ENCODE peak calls at places on chromosomes 3 and 15, in seven cellular contexts. Z is osteoblast, H is fibroblast of lung, E is OCI-LY7, I is RWPE1, B is body of pancreas, A is endothelial cell of umbilical vein. M is an unnamed sample.

GRCh38 chr3:169658311-169658931 is 5.1 kb downstream of the MECOM start:
- DNase-seq in B (peak), H (peak), E (no peak), Z (peak), I (no peak), A (peak), M (no peak)

GRCh38 chr15:66555685-66556084 is 10.1 kb downstream of the LCTL start:
- DNase-seq in Z (no peak), E (no peak), H (no peak), A (no peak), I (no peak), B (no peak), M (no peak)

GRCh38 chr3:15051531-15051930 is 13.6 kb downstream of the MRPS25 start:
- DNase-seq in Z (peak), B (peak), E (peak), H (peak), I (peak), A (peak), M (no peak)

GRCh38 chr15:64740361-64741170 is 34.8 kb downstream of the RBPMS2 start:
- DNase-seq in E (peak), A (no peak), H (peak), Z (peak), B (no peak), I (peak), M (no peak)

GRCh38 chr3:128335621-128336296 is 130.9 kb downstream of the DNAJB8 start:
- DNase-seq in Z (peak), B (peak), A (no peak), H (no peak), I (peak), E (no peak), M (no peak)

GRCh38 chr15:52683585-52683984 is 4.4 kb upstream of the ATOSA start:
- DNase-seq in Z (no peak), E (peak), I (no peak), H (no peak), B (no peak), A (no peak), M (no peak)

GRCh38 chr3:130901463-130902204 is 7.8 kb downstream of the ATP2C1 start:
- DNase-seq in I (no peak), H (no peak), E (no peak), B (no peak), A (no peak), Z (no peak), M (no peak)

GRCh38 chr3:113746955-113747718 is at the start of gene ATP6V1A:
- DNase-seq in H (no peak), B (peak), Z (peak), A (peak), E (peak), I (peak), M (peak)

GRCh38 chr3:189652042-189652441 is 20.9 kb downstream of the TP63 start:
- DNase-seq in B (no peak), E (peak), H (peak), I (no peak), Z (peak), A (peak), M (no peak)

GRCh38 chr15:80736571-80736970 is 41.5 kb downstream of the ABHD17C start:
- DNase-seq in I (no peak), E (no peak), H (peak), B (no peak), Z (no peak), A (peak), M (no peak)

GRCh38 chr15:89654847-89655805 is at the start of gene KIF7:
- DNase-seq in Z (peak), H (peak), A (peak), B (no peak), I (peak), E (no peak), M (no peak)

GRCh38 chr15:90004671-90005070 is 3.5 kb downstream of the ZNF710 start:
- DNase-seq in B (no peak), A (peak), H (peak), E (no peak), I (peak), Z (peak), M (no peak)

GRCh38 chr3:43951813-43952212 is 261.1 kb downstream of the ABHD5 start:
- DNase-seq in B (no peak), Z (no peak), I (no peak), E (no peak), H (no peak), A (no peak), M (no peak)

GRCh38 chr3:43950775-43951174 is 260.0 kb downstream of the ABHD5 start:
- DNase-seq in H (no peak), B (no peak), A (no peak), Z (no peak), I (no peak), E (peak), M (no peak)

GRCh38 chr3:43953375-43953774 is 262.6 kb downstream of the ABHD5 start:
- DNase-seq in Z (no peak), H (no peak), B (no peak), A (no peak), I (no peak), E (no peak), M (no peak)

GRCh38 chr3:43954321-43954720 is 263.6 kb downstream of the ABHD5 start:
- DNase-seq in E (no peak), B (no peak), Z (no peak), I (no peak), A (no peak), H (no peak), M (no peak)

GRCh38 chr3:43953814-43954241 is 263.1 kb downstream of the ABHD5 start:
- DNase-seq in B (no peak), H (peak), E (no peak), I (no peak), A (no peak), Z (peak), M (no peak)
- H3K27ac ChIP-seq in B (no peak), H (no peak), E (no peak), I (no peak), A (no peak), Z (no peak), M (no peak)

GRCh38 chr3:100044369-100044768 is 69.9 kb downstream of the FILIP1L start:
- DNase-seq in Z (no peak), E (peak), B (no peak), A (no peak), H (no peak), I (no peak), M (no peak)
- H3K27ac ChIP-seq in Z (no peak), E (no peak), B (no peak), A (no peak), H (no peak), I (no peak), M (no peak)

GRCh38 chr3:160370987-160371857 is 27.8 kb downstream of the IFT80 start:
- DNase-seq in Z (no peak), E (no peak), I (no peak), H (no peak), B (no peak), A (no peak), M (no peak)

GRCh38 chr3:160372780-160373179 is 26.2 kb downstream of the IFT80 start:
- DNase-seq in H (peak), I (no peak), Z (no peak), A (no peak), E (no peak), B (no peak), M (no peak)

GRCh38 chr3:160365872-160366522 is 33.0 kb downstream of the IFT80 start:
- DNase-seq in E (no peak), Z (no peak), H (no peak), A (no peak), B (no peak), I (no peak), M (no peak)

GRCh38 chr3:160368804-160369203 is 30.2 kb downstream of the IFT80 start:
- DNase-seq in A (no peak), I (no peak), E (peak), Z (no peak), H (no peak), B (no peak), M (no peak)

DNA sequence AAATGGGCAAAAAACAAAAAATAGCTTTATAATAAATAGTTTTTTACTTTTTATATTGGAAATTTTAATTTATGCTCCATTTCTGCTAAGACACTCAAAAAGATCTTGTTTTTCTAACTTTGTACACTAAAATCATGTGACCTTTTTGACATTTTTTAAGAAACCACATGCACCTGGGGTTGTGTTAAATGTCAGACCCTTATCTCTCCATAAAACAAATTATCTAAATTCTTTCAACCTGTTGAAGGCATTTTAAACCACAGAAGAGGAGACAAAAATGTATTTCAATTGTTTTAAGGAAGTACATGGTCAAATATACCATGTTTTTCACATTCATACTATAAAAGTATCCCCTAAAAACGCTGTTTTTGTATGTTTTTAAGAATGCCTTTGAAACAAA is 29.2 kb downstream of the IFT80 start:
- DNase-seq in B (no peak), I (no peak), A (no peak), E (no peak), H (no peak), Z (no peak), M (no peak)
- H3K27ac ChIP-seq in B (no peak), I (no peak), A (no peak), E (no peak), H (no peak), Z (no peak), M (no peak)

DNA sequence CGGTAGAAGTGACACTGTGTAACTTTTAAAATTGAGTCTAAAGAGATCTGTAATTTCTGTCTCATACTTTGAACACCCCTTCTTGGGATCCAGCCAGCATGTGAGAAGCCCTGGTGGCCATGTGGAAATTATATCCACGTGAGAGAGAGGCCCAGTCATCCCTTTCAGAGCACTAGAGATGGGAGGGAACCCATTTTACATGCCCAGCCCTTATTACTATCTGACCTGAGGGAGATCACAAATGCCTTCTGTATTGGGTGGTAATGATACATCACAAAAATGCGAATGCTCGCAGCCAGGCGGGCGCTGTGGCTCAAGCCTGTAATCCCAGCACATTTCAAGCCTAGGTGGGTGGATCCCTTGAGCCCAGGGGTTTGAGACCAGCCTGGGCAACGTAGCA is 27.3 kb upstream of the TRAK1 start:
- DNase-seq in B (no peak), I (peak), E (no peak), Z (peak), A (no peak), H (peak), M (no peak)
- H3K27ac ChIP-seq in B (no peak), I (peak), E (no peak), Z (peak), A (peak), H (peak), M (no peak)

DNA sequence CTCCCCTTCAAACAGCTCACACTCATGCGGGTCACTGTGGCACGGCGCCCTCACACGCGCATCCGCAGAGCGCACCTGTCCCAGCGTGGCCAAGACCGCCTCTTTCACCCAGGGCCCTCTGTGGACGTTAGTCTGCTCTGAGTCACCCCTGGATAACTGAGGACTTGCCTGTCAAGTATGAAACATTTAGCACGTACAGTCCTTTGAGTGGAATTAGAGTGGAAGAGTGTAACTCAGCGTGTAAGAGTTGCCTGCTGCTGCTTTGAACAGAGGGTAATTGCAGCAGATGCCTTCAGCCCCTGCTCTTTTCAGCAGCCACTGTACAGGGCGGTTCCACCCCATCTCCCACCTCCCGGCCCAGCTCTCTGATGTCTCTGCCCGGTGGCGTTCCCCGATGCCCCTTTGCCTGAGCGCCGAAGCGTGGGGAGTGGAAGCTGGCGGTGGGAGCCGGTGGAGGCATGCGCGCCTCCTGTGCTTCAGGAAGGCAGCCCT is 23.0 kb downstream of the CPN2 start:
- DNase-seq in I (peak), B (no peak), H (peak), E (no peak), A (no peak), Z (peak), M (no peak)
- H3K27ac ChIP-seq in I (peak), B (no peak), H (no peak), E (no peak), A (no peak), Z (no peak), M (no peak)

GRCh38 chr3:72719137-72719536 is 129.1 kb downstream of the SHQ1 start:
- DNase-seq in Z (no peak), A (no peak), E (no peak), H (no peak), I (no peak), B (no peak), M (no peak)

GRCh38 chr3:72725229-72725628 is 123.0 kb downstream of the SHQ1 start:
- DNase-seq in E (no peak), I (no peak), H (no peak), B (no peak), A (no peak), Z (no peak), M (no peak)

GRCh38 chr3:72721696-72722381 is 126.4 kb downstream of the SHQ1 start:
- DNase-seq in I (no peak), H (no peak), B (no peak), E (no peak), Z (no peak), A (no peak), M (no peak)

GRCh38 chr3:72724070-72724469 is 124.2 kb downstream of the SHQ1 start:
- DNase-seq in H (no peak), A (no peak), Z (no peak), E (no peak), B (no peak), I (peak), M (no peak)

DNA sequence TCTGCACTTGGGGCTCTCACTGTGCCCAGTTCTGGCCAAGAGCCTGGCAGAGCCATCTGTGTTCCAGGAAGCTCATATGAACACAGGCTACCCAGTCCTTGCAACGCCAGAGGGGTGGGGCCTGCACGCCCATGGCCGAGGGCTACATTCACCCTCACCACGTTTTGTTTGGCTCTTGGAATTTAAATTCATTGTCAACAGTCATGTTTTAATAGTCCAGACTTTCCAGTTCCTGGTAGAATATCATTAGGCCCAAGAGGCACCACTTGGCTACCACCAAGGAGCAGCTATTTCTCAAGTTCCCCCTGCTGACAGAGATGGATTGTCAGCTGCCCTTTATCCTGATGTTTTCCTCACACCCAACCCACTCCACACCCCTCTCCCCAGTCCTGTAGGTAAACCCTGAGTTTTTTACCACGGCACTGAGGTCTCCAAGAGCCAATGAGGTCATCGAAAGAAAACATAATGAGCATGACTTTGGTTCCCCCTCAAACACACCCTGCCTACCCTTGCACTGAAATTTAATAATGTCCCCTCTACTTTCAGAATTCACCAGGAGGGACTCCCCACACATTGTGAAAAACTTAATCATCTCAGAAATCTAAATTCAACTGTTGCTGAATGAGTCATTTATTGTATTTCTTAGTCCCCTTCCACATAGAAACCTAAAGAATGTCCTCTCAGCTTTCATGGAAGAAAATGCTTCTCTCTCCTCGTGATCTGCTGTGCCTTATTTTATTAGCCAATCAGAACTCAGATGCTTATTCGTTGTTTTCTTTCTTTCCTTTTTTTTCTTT is 125.1 kb downstream of the SHQ1 start:
- DNase-seq in H (peak), Z (peak), I (peak), E (no peak), B (no peak), A (peak), M (no peak)
- H3K27ac ChIP-seq in H (no peak), Z (peak), I (peak), E (no peak), B (no peak), A (no peak), M (peak)

M was measured in caudate nucleus.